ENCODE peak calls at places on chromosomes 7 and 10, in four cellular contexts. Q is A549, I is tibial nerve, Z is cardiac muscle cell. J is an unnamed sample.
A peak's percentile ranks its signal among the peaks of the same experiment; 100 is the strongest.

GRCh38 chr7:87628780-87629569 is 777 bp downstream of the RUNDC3B start:
- DNase-seq in Q (no peak), I (no peak), Z (peak; percentile 51), J (peak; percentile 2)

GRCh38 chr7:141014091-141014490 is 661 bp downstream of the MRPS33 start:
- DNase-seq in Q (peak; percentile 25), I (no peak), Z (no peak), J (peak; percentile 57)

GRCh38 chr10:124389613-124390361 is 28.9 kb downstream of the OAT start:
- DNase-seq in Q (no peak), I (no peak), Z (no peak), J (no peak)

GRCh38 chr10:60140681-60141632 is 234.6 kb upstream of the CCDC6 start:
- DNase-seq in Q (no peak), I (no peak), Z (peak; percentile 90), J (peak; percentile 51)

GRCh38 chr10:95661818-95662217 is 5.3 kb upstream of the ALDH18A1 start:
- DNase-seq in Q (no peak), I (no peak), Z (no peak), J (no peak)

GRCh38 chr10:3774814-3775670 is 10.0 kb downstream of the KLF6 start:
- DNase-seq in Q (no peak), I (no peak), Z (no peak), J (peak; percentile 89)

GRCh38 chr7:129089521-129090212 is 34.8 kb upstream of the TNPO3 start:
- DNase-seq in Q (no peak), I (no peak), Z (no peak), J (peak; percentile 54)

GRCh38 chr10:132375116-132375794 is 21.7 kb upstream of the PWWP2B start:
- DNase-seq in Q (no peak), I (no peak), Z (peak; percentile 65), J (no peak)

GRCh38 chr10:8054498-8055407 is at the start of gene GATA3:
- DNase-seq in Q (peak; percentile 88), I (no peak), Z (peak; percentile 82), J (peak; percentile 75)

GRCh38 chr10:106711313-106711906 is 453.1 kb downstream of the SORCS1 start:
- DNase-seq in Q (peak; percentile 11), I (peak; percentile 32), Z (peak; percentile 61), J (peak; percentile 22)

GRCh38 chr7:40644454-40645188 is 509.8 kb downstream of the SUGCT start:
- DNase-seq in Q (no peak), I (no peak), Z (peak; percentile 17), J (peak; percentile 21)

DNA sequence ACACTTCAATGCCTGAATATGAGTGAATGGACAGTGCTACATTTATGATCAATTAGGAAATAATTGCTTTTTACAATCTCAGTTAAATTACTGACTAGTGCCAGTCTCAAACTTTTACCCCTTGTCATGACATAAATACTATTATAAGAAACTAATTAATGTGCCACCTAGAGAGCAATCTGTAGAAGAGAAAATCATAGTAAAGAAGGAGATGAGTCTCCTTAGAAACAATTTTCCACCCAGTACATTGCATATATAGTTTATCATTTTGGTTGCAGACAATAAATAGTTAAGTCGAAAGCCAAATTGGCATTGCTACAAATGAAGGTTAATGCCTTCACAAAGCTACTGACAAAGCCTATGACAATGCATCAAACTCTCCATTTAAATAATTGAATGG is 68.6 kb downstream of the SLC13A1 start:
- DNase-seq in Q (no peak), I (no peak), Z (no peak), J (no peak)
- TF ChIP-seq CTCF in Q (peak; percentile 9), I (no peak), Z (no peak), J (peak; percentile 19)

DNA sequence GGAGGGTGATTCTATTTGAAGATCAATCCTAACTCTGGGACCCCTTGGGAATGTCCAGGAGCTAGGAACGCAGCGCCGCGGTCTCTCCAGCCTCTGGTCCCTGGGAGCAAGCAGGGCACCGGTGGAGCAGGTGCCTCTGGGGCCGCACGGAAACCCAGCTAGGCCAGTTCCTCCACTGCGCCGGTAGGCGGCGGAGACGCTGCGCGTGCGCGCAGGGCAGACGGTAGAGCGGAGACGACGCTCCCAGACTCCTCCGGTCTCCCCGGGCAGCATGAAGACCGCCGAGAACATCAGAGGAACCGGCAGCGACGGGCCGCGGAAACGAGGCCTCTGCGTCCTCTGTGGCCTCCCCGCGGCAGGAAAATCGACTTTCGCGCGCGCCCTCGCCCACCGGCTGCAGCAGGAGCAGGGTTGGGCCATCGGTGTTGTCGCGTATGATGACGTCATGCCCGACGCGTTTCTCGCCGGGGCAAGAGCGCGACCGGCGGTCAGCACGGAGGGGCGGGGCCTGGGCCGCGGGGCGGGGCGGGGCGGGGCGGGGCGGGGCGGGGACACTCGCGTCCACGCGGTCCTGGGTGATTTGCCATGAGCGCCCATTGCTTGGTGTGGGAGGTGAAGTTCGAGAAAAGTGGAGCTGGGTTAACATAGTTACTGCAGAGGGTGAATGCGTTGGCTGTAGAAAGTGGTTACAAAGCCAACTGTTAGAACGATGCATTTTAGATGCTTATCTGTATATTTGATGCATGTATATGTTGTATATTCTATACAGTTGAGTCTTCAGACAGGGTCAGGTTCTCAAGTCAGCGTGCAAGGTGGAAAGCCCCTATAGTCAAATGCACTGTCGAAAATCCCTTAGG is at the start of gene PSTK:
- DNase-seq in Q (peak; percentile 91), I (peak; percentile 82), Z (peak; percentile 92), J (peak; percentile 95)
- H3K4me3 ChIP-seq in Q (peak within 1 kb of the TSS; percentile 48), I (peak within 1 kb of the TSS; percentile 84), Z (peak within 1 kb of the TSS; percentile 74), J (peak within 1 kb of the TSS; percentile 74)

DNA sequence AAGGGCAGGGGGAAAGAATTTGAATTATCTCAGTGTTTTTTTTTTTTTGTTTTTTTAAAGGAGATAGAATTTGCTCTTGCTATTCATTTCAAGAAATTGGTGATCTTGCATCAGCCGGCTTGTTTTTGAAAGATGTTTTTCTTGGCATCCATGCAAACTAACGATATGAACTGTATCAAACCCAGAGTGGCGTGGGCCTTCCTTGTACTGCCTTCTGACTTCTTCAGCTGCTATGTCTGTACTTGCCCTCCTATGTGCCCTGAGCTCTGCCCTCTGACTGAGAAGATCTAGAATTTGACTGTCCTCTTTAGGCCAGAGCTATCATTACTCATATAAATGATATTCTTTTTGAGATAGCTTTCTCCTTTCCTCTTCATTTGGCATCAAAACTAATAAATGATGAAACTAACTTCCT is 183.1 kb downstream of the EXOC4 start:
- DNase-seq in Q (no peak), I (peak; percentile 12), Z (no peak), J (peak; percentile 90)
- TF ChIP-seq CTCF in Q (no peak), I (no peak), Z (no peak), J (no peak)

DNA sequence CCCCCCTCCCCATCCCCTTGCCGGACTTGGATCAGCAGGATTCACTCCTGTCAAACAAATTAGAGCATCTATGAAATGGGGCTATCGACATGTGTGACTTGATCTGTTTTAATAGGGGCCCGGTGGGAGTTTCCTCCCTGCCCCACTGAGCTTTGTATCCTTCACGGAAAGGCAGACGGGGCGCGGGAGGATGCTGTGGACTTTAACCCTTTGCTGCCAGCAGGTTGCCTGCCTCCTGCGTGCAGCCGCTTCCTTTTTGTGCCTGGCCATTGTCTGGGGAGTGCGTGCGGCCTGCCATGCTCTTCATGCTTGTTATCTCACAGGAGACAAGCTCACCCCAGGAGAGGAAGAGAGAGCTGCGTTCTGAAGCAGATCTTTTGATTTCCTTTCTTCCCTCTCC is 512.8 kb upstream of the GALNT17 start:
- DNase-seq in Q (no peak), I (no peak), Z (peak; percentile 33), J (no peak)
- H3K4me3 ChIP-seq in Q (no peak overlapping the region), I (no peak overlapping the region), Z (no peak overlapping the region), J (no peak overlapping the region)

GRCh38 chr10:97515260-97515978 is 16.7 kb downstream of the UBTD1 start:
- DNase-seq in Q (no peak), I (no peak), Z (no peak), J (no peak)
- TF ChIP-seq CTCF in Q (no peak), I (no peak), Z (no peak), J (no peak)

GRCh38 chr10:100998183-100998990 is 1.2 kb upstream of the LZTS2 start:
- DNase-seq in Q (peak; percentile 90), I (peak; percentile 79), Z (peak; percentile 89), J (peak; percentile 77)

GRCh38 chr10:100999742-101000601 is at the start of gene LZTS2:
- DNase-seq in Q (no peak), I (peak; percentile 33), Z (peak; percentile 55), J (no peak)

GRCh38 chr10:100996678-100997363 is 2.8 kb upstream of the LZTS2 start:
- DNase-seq in Q (peak; percentile 57), I (no peak), Z (peak; percentile 74), J (no peak)

GRCh38 chr10:100998991-100999741 is 442 bp upstream of the LZTS2 start:
- DNase-seq in Q (peak; percentile 84), I (peak; percentile 72), Z (peak; percentile 86), J (peak; percentile 79)

GRCh38 chr10:100997364-100998182 is 2.0 kb upstream of the LZTS2 start:
- DNase-seq in Q (peak; percentile 94), I (peak; percentile 52), Z (peak; percentile 84), J (peak; percentile 76)
- H3K4me3 ChIP-seq in Q (peak overlapping the region; percentile 92), I (peak overlapping the region; percentile 94), Z (peak overlapping the region; percentile 73), J (peak overlapping the region; percentile 89)

GRCh38 chr7:39416866-39417265 is 149.3 kb upstream of the YAE1 start:
- DNase-seq in Q (no peak), I (no peak), Z (no peak), J (no peak)

GRCh38 chr7:39414669-39415035 is 151.6 kb upstream of the YAE1 start:
- DNase-seq in Q (no peak), I (no peak), Z (no peak), J (no peak)

GRCh38 chr7:39413866-39414668 is 152.1 kb upstream of the YAE1 start:
- DNase-seq in Q (peak; percentile 13), I (peak; percentile 7), Z (peak; percentile 79), J (peak; percentile 24)

GRCh38 chr7:39415091-39415820 is 150.9 kb upstream of the YAE1 start:
- DNase-seq in Q (no peak), I (no peak), Z (no peak), J (no peak)

DNA sequence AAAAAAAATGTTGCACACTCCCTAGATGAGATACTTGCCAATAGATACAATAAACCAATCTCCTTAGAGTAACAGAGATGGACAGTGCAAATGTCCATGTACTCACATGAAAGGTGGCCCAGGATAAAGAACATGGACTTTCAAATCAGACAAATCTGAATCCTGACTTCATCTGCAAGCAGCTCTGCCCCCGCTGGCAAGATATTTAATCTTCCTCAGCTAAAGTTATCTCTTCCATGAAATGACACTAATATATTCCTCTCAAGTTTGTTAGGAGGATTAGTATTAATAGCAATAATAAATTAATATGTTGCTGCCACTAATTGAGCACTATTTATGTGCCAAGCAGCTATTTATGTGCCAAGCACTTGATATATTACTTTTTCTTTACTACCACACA is 148.6 kb upstream of the YAE1 start:
- DNase-seq in Q (no peak), I (no peak), Z (no peak), J (no peak)
- TF ChIP-seq CTCF in Q (no peak), I (no peak), Z (no peak), J (no peak)

DNA sequence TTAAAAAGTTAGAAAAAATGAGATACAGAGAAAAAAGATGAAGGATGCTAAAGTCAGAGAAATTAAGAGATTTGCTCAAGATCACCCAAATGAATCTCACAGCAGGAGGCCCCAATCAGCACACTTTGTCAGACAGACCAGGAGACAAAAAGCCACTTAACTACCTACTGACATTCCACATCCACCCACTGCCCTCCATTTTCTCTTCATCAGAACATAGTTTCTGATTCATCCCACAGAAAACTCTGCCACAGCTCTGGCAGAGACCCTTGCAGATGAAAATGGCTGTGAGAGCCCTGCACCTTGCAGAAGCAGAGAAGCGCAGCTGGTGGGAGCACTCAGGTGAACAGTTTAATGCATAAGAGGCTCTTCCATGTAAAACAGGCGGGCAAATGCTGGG is 26.6 kb downstream of the DGKI start:
- DNase-seq in Q (no peak), I (no peak), Z (no peak), J (no peak)
- H3K4me3 ChIP-seq in Q (no peak overlapping the region), I (no peak overlapping the region), Z (no peak overlapping the region), J (no peak overlapping the region)